ENCODE peak calls at places on chromosome 7, in five cellular contexts. A is IMR-90, G is SK-N-SH, J is GM12878, M is K562. W is an unnamed sample.

GRCh38 chr7:148303295-148304013 is 287.1 kb upstream of the C7orf33 start:
- DNase-seq in A (no peak), G (peak; percentile 35), M (no peak), J (no peak), W (no peak)

GRCh38 chr7:25124485-25125136 is 449 bp downstream of the CYCS start:
- DNase-seq in M (peak; percentile 28), J (no peak), G (peak; percentile 35), A (no peak), W (no peak)

GRCh38 chr7:151786241-151786640 is 90.7 kb downstream of the PRKAG2 start:
- DNase-seq in G (no peak), M (no peak), A (no peak), J (no peak), W (no peak)

GRCh38 chr7:13897825-13898224 is 91.6 kb downstream of the ETV1 start:
- DNase-seq in A (peak; percentile 34), J (no peak), M (no peak), G (no peak), W (no peak)

GRCh38 chr7:20785211-20786048 is 1.3 kb downstream of the SP8 start:
- DNase-seq in M (no peak), G (peak; percentile 66), A (no peak), J (no peak), W (no peak)

GRCh38 chr7:149838992-149839408 is 825 bp downstream of the ZNF862 start:
- DNase-seq in G (peak; percentile 49), A (peak; percentile 6), M (peak; percentile 18), J (no peak), W (no peak)

GRCh38 chr7:147380926-147381325 is 1209.6 kb upstream of the C7orf33 start:
- DNase-seq in G (no peak), J (no peak), A (no peak), M (no peak), W (no peak)

GRCh38 chr7:134935701-134936100 is 50.6 kb upstream of the AGBL3 start:
- DNase-seq in G (no peak), M (no peak), J (no peak), A (peak; percentile 51), W (no peak)

GRCh38 chr7:84108787-84109186 is 85.8 kb downstream of the SEMA3A start:
- DNase-seq in G (no peak), A (no peak), M (no peak), J (no peak), W (no peak)

GRCh38 chr7:122457969-122458368 is 153.4 kb upstream of the FEZF1 start:
- DNase-seq in A (no peak), J (no peak), M (no peak), G (no peak), W (no peak)

GRCh38 chr7:8056431-8056830 is 87.8 kb downstream of the GLCCI1 start:
- DNase-seq in A (peak; percentile 13), J (no peak), G (no peak), M (no peak), W (no peak)

GRCh38 chr7:139362302-139362701 is 2.6 kb downstream of the LUC7L2 start:
- DNase-seq in M (no peak), G (no peak), J (no peak), A (peak; percentile 16), W (no peak)

GRCh38 chr7:151599401-151600227 is 79.9 kb upstream of the RHEB start:
- DNase-seq in A (peak; percentile 93), J (no peak), G (peak; percentile 69), M (no peak), W (no peak)

GRCh38 chr7:111357691-111358090 is 204.6 kb downstream of the IMMP2L start:
- DNase-seq in A (peak; percentile 56), G (no peak), M (no peak), J (no peak), W (no peak)

GRCh38 chr7:35722054-35722849 is 27.3 kb upstream of the HERPUD2 start:
- DNase-seq in A (no peak), M (no peak), J (no peak), G (no peak), W (no peak)

GRCh38 chr7:139821349-139822115 is 7.5 kb upstream of the TBXAS1 start:
- DNase-seq in M (no peak), G (peak; percentile 32), A (no peak), J (no peak), W (no peak)

GRCh38 chr7:132030883-132031282 is 474.5 kb upstream of the PODXL start:
- DNase-seq in J (no peak), G (no peak), A (no peak), M (no peak), W (no peak)

GRCh38 chr7:19772858-19773337 is 519 bp downstream of the TMEM196 start:
- DNase-seq in J (no peak), M (no peak), A (peak; percentile 5), G (peak; percentile 17), W (no peak)

GRCh38 chr7:2018786-2019692 is 213.7 kb downstream of the MAD1L1 start:
- DNase-seq in A (peak; percentile 82), G (peak; percentile 43), M (peak; percentile 97), J (no peak), W (no peak)

GRCh38 chr7:26990268-26990667 is 105.5 kb downstream of the HOXA1 start:
- DNase-seq in A (peak; percentile 33), M (no peak), J (no peak), G (no peak), W (no peak)

GRCh38 chr7:121178869-121179497 is 149.8 kb upstream of the WNT16 start:
- DNase-seq in A (no peak), M (no peak), G (no peak), J (no peak), W (no peak)

GRCh38 chr7:27663989-27664331 is 1.3 kb upstream of the HIBADH start:
- DNase-seq in G (no peak), J (no peak), A (no peak), M (no peak), W (no peak)

GRCh38 chr7:38069052-38069451 is 109.0 kb upstream of the STARD3NL start:
- DNase-seq in M (no peak), J (no peak), A (no peak), G (no peak), W (no peak)

GRCh38 chr7:38068461-38068860 is 109.6 kb upstream of the STARD3NL start:
- DNase-seq in G (no peak), A (no peak), J (no peak), M (no peak), W (no peak)

GRCh38 chr7:38070718-38071117 is 107.3 kb upstream of the STARD3NL start:
- DNase-seq in M (peak; percentile 12), G (peak; percentile 73), A (peak; percentile 0), J (no peak), W (no peak)
- TF ChIP-seq USF2 in M (no peak), G (no peak), A (no peak), J (no peak), W (no peak)

DNA sequence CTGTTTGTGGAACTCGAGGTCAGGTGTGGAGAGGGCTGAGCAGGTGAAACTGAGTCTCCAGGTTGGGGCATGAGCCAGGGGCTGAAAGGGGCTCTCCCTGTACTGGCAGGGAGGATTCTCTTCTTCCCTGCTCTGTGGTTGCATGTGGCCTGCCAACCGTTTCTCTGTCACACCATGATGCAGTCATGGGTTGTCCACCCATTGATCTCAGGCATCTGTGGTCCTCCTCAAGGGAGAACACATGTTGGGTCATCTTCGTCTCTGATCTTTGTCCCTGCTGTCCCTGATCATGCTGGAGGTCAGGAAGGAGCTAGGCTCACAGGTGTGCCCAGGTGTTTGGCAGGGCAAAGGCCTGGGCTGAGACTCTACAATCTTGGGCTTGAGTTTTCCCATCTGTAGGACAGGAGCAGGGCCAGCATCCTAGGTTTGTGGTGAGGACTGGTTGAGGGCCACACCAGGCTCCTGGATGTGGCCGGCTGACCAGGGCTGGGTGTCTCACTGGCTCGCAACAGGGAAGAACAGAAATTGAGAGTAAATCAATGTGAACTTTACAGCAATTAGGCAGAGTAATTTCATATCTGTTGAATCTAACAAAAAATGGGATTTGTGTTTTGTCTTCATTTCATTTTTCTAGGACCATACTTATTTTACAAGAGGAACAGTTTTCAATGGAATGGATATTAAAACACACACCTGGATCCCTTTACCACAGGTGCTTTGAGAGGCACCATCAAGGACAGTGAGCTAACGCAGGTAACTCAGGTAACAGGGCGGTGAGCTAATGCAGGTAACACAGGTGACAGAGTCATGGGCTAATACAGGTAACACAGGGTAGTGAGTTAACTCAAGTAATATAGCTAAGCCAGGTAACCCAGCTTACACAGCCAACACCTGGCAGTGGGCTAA is 58.5 kb upstream of the IGFBP3 start:
- DNase-seq in M (no peak), J (no peak), G (no peak), A (no peak), W (no peak)
- TF ChIP-seq MXI1 in M (no peak), J (no peak), G (no peak), A (no peak), W (no peak)

GRCh38 chr7:51350195-51350896 is 33.7 kb upstream of the COBL start:
- DNase-seq in M (no peak), G (no peak), A (no peak), J (no peak), W (peak; percentile 33)

GRCh38 chr7:51351661-51352060 is 35.1 kb upstream of the COBL start:
- DNase-seq in A (no peak), M (no peak), G (no peak), J (no peak), W (no peak)

GRCh38 chr7:51354897-51355296 is 38.3 kb upstream of the COBL start:
- DNase-seq in A (no peak), J (no peak), G (no peak), M (no peak), W (no peak)

GRCh38 chr7:51354434-51354833 is 37.8 kb upstream of the COBL start:
- DNase-seq in A (no peak), M (no peak), G (no peak), J (no peak), W (no peak)

DNA sequence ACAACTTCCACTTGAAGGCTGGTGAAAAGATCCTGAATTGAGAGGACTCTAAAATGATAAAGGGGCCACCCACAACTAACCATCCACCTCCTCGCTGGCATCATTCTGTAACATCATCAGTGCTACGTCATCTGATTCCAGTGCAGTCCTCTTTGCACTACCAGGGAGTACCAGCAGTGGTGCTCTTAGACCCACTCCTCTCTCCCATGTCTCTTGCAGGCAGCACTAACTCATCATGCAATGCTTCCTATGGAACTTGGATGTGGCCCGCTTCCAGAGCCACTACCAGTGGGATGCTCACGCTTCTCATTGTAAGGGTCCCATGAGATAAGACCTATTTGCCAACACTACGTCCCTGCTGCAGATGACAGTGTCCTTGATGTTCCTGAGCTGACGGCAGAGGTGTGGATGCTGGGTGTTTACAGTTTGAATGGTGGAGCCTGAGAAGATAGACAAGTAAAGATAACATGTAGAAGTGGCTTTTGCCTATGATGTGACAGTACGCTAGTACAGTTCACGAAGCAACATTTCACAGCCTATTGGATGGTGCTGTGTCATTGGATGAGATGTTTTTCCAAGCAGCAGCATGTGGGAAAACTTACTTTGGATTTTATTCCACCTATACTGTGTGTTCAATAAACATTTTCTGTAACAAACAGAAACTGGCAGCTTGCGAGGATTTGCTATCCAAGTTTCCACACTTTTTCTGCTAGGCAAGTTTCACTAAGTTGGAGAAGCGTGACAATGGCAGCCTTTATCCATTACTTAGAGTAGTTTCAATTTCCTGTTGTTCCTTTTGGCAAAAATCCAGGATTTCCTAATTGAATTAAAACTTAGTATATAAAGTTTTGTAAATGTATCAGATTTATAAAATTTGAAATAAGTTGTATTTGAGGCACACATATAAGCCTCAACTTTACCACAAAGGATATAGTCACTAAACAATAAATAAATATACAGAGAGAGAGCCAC is 35.9 kb upstream of the COBL start:
- DNase-seq in M (peak; percentile 22), G (no peak), A (no peak), J (no peak), W (no peak)
- TF ChIP-seq USF2 in M (no peak), G (no peak), A (no peak), J (no peak), W (no peak)

DNA sequence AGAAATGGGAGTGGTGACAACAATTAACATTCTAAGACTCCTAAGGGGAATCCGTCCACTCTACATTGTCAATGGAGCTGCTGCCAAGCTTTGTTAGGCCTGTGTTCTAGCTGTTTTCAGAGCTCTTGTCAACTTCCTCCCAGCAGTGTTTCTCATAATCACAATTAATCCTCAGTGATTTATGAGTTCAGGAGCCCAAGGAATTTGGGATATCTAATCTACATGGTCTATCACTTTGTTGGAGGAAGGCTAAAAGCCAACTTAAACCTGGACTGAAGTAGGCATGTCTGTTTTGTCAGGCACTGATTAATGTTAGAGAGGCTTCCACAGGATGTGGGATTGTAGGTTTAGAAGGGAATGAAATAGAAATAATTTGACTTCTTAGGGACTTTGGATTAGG is 10.2 kb upstream of the OR2F2 start:
- DNase-seq in M (no peak), A (no peak), J (no peak), G (no peak), W (no peak)
- TF ChIP-seq MXI1 in M (no peak), A (no peak), J (no peak), G (no peak), W (no peak)